ENCODE peak calls at places on chromosome 18, in ten cellular contexts. J, V, K, X, Y, S, D, L, O and R are unnamed samples.

GRCh38 chr18:60691061-60691460 is 318.5 kb upstream of the MC4R start:
- DNase-seq in J (no peak), V (no peak), K (no peak), X (no peak), Y (no peak), S (no peak), D (no peak), L (no peak), O (no peak), R (no peak)

GRCh38 chr18:74430811-74431571 is 26.1 kb downstream of the DIPK1C start:
- DNase-seq in J (no peak), V (no peak), K (no peak), X (no peak), Y (no peak), S (no peak), D (no peak), L (no peak), O (no peak), R (no peak)

GRCh38 chr18:11004294-11004693 is 145.1 kb downstream of the PIEZO2 start:
- DNase-seq in J (no peak), V (no peak), K (peak; percentile 8), X (no peak), Y (no peak), S (peak; percentile 37), D (no peak), L (no peak), O (no peak), R (peak; percentile 79)

GRCh38 chr18:48992791-48993555 is 42.2 kb upstream of the SMAD7 start:
- DNase-seq in J (no peak), V (peak; percentile 77), K (no peak), X (no peak), Y (no peak), S (no peak), D (no peak), L (no peak), O (peak; percentile 28), R (no peak)

GRCh38 chr18:13051950-13052349 is 60.8 kb downstream of the CEP192 start:
- DNase-seq in J (no peak), V (peak; percentile 78), K (no peak), X (no peak), Y (no peak), S (no peak), D (no peak), L (no peak), O (no peak), R (no peak)

GRCh38 chr18:36499938-36500337 is 202.4 kb downstream of the FHOD3 start:
- DNase-seq in J (no peak), V (no peak), K (peak; percentile 57), X (no peak), Y (no peak), S (peak; percentile 54), D (no peak), L (no peak), O (no peak), R (peak; percentile 67)

GRCh38 chr18:59697236-59697932 is at the start of gene CCBE1:
- DNase-seq in J (no peak), V (no peak), K (peak; percentile 86), X (peak; percentile 39), Y (peak; percentile 61), S (peak; percentile 74), D (peak; percentile 84), L (no peak), O (peak; percentile 82), R (peak; percentile 43)

GRCh38 chr18:74836296-74837139 is 238.8 kb downstream of the ZNF407 start:
- DNase-seq in J (no peak), V (no peak), K (peak; percentile 33), X (no peak), Y (no peak), S (peak; percentile 44), D (peak; percentile 32), L (no peak), O (peak; percentile 44), R (peak; percentile 49)

GRCh38 chr18:68177807-68178702 is 536.9 kb downstream of the TMX3 start:
- DNase-seq in J (no peak), V (no peak), K (peak; percentile 98), X (no peak), Y (peak; percentile 63), S (no peak), D (no peak), L (no peak), O (peak; percentile 99), R (peak; percentile 99)

GRCh38 chr18:24369420-24369819 is 28.2 kb downstream of the OSBPL1A start:
- DNase-seq in J (no peak), V (no peak), K (peak; percentile 61), X (no peak), Y (no peak), S (no peak), D (no peak), L (no peak), O (peak; percentile 17), R (no peak)

GRCh38 chr18:48922801-48923730 is 27.7 kb downstream of the SMAD7 start:
- DNase-seq in J (no peak), V (no peak), K (peak; percentile 94), X (peak; percentile 44), Y (peak; percentile 85), S (peak; percentile 88), D (no peak), L (peak; percentile 19), O (peak; percentile 96), R (peak; percentile 98)

GRCh38 chr18:44729631-44730101 is 49.0 kb downstream of the SETBP1 start:
- DNase-seq in J (no peak), V (peak; percentile 71), K (peak; percentile 86), X (no peak), Y (no peak), S (peak; percentile 41), D (no peak), L (no peak), O (peak; percentile 92), R (peak; percentile 28)

GRCh38 chr18:36559458-36559857 is 261.9 kb downstream of the FHOD3 start:
- DNase-seq in J (no peak), V (no peak), K (no peak), X (no peak), Y (no peak), S (no peak), D (no peak), L (no peak), O (no peak), R (no peak)

GRCh38 chr18:23401400-23402347 is 51.4 kb upstream of the RIOK3 start:
- DNase-seq in J (no peak), V (no peak), K (peak; percentile 73), X (no peak), Y (no peak), S (peak; percentile 78), D (peak; percentile 87), L (no peak), O (peak; percentile 87), R (peak; percentile 87)

GRCh38 chr18:59861963-59862819 is 37.6 kb upstream of the PMAIP1 start:
- DNase-seq in J (no peak), V (no peak), K (no peak), X (no peak), Y (no peak), S (no peak), D (no peak), L (no peak), O (no peak), R (no peak)